ENCODE peak calls at places on chromosomes 11 and 22, in six cellular contexts. Q is GM04504, E is hepatocyte, U is COR-L47, L is brain microvascular endothelial cell, Z is nucleus accumbens. M is an unnamed sample.
A peak's percentile ranks its signal among the peaks of the same experiment; 100 is the strongest.

GRCh38 chr11:75022289-75022688 is 33.6 kb downstream of the NEU3 start:
- DNase-seq in Q (no peak), E (no peak), U (no peak), L (no peak), Z (no peak), M (no peak)

GRCh38 chr11:66976048-66976467 is 954 bp downstream of the C11orf86 start:
- DNase-seq in Q (no peak), E (peak; percentile 46), U (peak; percentile 13), L (no peak), Z (no peak), M (peak; percentile 26)

GRCh38 chr22:50674606-50675552 is 2.3 kb downstream of the SHANK3 start:
- DNase-seq in Q (no peak), E (peak; percentile 84), U (peak; percentile 58), L (no peak), Z (no peak), M (no peak)

GRCh38 chr11:5674391-5674790 is 10.5 kb downstream of the TRIM5 start:
- DNase-seq in Q (no peak), E (no peak), U (no peak), L (no peak), Z (no peak), M (no peak)

GRCh38 chr22:35987487-35987886 is 41.1 kb downstream of the RBFOX2 start:
- DNase-seq in Q (no peak), E (peak; percentile 13), U (no peak), L (peak; percentile 18), Z (no peak), M (no peak)

GRCh38 chr11:2928605-2929510 is at the start of gene PHLDA2:
- DNase-seq in Q (no peak), E (peak; percentile 77), U (peak; percentile 61), L (peak; percentile 59), Z (no peak), M (peak; percentile 40)

GRCh38 chr22:34880667-34881066 is 185.3 kb upstream of the ISX start:
- DNase-seq in Q (no peak), E (no peak), U (no peak), L (no peak), Z (no peak), M (no peak)

GRCh38 chr11:131744847-131745246 is 374.4 kb downstream of the NTM start:
- DNase-seq in Q (no peak), E (no peak), U (no peak), L (peak; percentile 95), Z (no peak), M (no peak)

GRCh38 chr11:76236092-76237026 is 30.1 kb upstream of the WNT11 start:
- DNase-seq in Q (peak; percentile 28), E (peak; percentile 80), U (no peak), L (peak; percentile 33), Z (peak; percentile 81), M (peak; percentile 58)

GRCh38 chr11:128310005-128310404 is 277.4 kb downstream of the ETS1 start:
- DNase-seq in Q (no peak), E (no peak), U (no peak), L (no peak), Z (no peak), M (no peak)

GRCh38 chr11:102309621-102310541 is 7.4 kb upstream of the BIRC3 start:
- DNase-seq in Q (no peak), E (no peak), U (no peak), L (no peak), Z (no peak), M (no peak)